ENCODE peak calls at places on chromosomes 5 and 9, in five cellular contexts. Y is suprapubic skin, V is uterus, B is pancreas, U is colonic mucosa. A is an unnamed sample. For H3K9me3, the result is how much of the 10 kb centered on the place peaks cover.

GRCh38 chr5:142671801-142672200 is 14.1 kb downstream of the FGF1 start:
- DNase-seq in Y (no peak), V (no peak), B (no peak), U (no peak), A (no peak)

GRCh38 chr5:158976035-158976434 is 123.7 kb downstream of the EBF1 start:
- DNase-seq in Y (no peak), V (no peak), B (no peak), U (no peak), A (no peak)

GRCh38 chr9:134328841-134329575 is 2.8 kb downstream of the RXRA start:
- DNase-seq in Y (no peak), V (peak), B (no peak), U (peak), A (no peak)

GRCh38 chr5:59034498-59035186 is 451.8 kb downstream of the RAB3C start:
- DNase-seq in Y (no peak), V (no peak), B (no peak), U (no peak), A (no peak)

GRCh38 chr5:92907914-92908606 is 673.0 kb downstream of the NR2F1-AS1 start:
- DNase-seq in Y (no peak), V (no peak), B (no peak), U (no peak), A (no peak)

GRCh38 chr5:21810737-21811316 is 1042.3 kb downstream of the CDH12 start:
- DNase-seq in Y (no peak), V (no peak), B (no peak), U (no peak), A (no peak)

GRCh38 chr5:163569284-163569683 is 63.9 kb downstream of the MAT2B start:
- DNase-seq in Y (no peak), V (no peak), B (no peak), U (no peak), A (no peak)

GRCh38 chr5:111752426-111752965 is 4.5 kb downstream of the NREP start:
- DNase-seq in Y (no peak), V (no peak), B (no peak), U (no peak), A (no peak)

GRCh38 chr9:20732118-20732517 is 48.1 kb downstream of the FOCAD start:
- DNase-seq in Y (no peak), V (no peak), B (no peak), U (no peak), A (no peak)

GRCh38 chr9:134396258-134396742 is 70.0 kb downstream of the RXRA start:
- DNase-seq in Y (no peak), V (no peak), B (no peak), U (no peak), A (peak)

GRCh38 chr5:124410539-124410938 is 335.9 kb downstream of the ZNF608 start:
- DNase-seq in Y (no peak), V (no peak), B (no peak), U (no peak), A (no peak)

GRCh38 chr5:124408738-124409453 is 337.5 kb downstream of the ZNF608 start:
- DNase-seq in Y (no peak), V (no peak), B (no peak), U (no peak), A (no peak)

GRCh38 chr5:124414973-124415372 is 331.5 kb downstream of the ZNF608 start:
- DNase-seq in Y (no peak), V (no peak), B (no peak), U (no peak), A (no peak)

DNA sequence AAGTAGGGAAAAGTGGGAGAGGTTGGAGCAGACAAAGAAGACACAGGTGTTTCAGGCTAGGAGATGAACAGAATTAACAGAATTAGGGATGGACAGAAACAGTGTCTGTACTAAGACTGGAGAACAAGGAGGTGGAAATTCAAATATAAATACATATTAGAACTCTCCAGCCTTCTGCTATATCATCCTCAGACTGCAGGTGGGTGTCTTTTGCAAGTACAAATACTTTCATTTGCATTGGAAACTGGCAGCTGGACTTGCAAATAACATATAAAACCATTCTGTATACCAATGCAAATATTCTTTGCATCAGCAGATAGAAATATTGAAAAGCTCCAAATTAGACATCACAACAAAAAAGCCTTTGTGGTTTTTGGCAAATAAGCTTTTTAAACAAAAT is 335.4 kb downstream of the ZNF608 start:
- DNase-seq in Y (no peak), V (no peak), B (no peak), U (no peak), A (no peak)
- H3K27ac ChIP-seq in Y (no peak), V (no peak), B (no peak), U (no peak), A (no peak)

GRCh38 chr5:172303090-172303995 is 19.8 kb upstream of the UBTD2 start:
- DNase-seq in Y (no peak), V (no peak), B (no peak), U (no peak), A (no peak)
- H3K4me3 ChIP-seq in Y (no peak), V (no peak), B (no peak), U (no peak), A (no peak)

GRCh38 chr5:180250329-180250728 is 41.3 kb upstream of the RASGEF1C start:
- DNase-seq in Y (no peak), V (no peak), B (no peak), U (no peak), A (no peak)

GRCh38 chr5:180251887-180252286 is 40.0 kb downstream of the MAPK9 start:
- DNase-seq in Y (no peak), V (no peak), B (no peak), U (no peak), A (no peak)

GRCh38 chr5:180253036-180253824 is 38.7 kb downstream of the MAPK9 start:
- DNase-seq in Y (no peak), V (no peak), B (no peak), U (no peak), A (no peak)

DNA sequence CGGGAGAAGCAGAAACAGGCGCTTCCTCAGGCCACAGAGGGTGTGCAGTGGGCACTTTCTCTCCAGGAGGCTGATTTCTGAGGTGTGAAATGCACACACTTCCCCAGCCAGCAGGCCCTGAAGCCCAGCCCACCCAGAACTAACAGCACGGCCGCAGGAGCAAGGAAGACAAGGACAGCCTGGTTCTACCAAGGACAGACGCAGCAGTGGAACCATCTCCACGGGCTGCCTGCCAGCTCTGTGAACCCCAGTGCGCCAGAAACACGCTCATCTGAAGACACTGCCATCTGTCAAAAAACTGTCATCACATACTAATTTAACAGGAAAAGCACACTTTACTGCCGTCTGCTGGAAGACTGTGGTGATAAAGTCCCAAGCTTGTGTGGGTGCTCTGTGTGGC is 40.7 kb downstream of the MAPK9 start:
- DNase-seq in Y (no peak), V (no peak), B (no peak), U (no peak), A (no peak)
- H3K9me3 ChIP-seq in Y (half or more), V (under half), B (under half), U (under half), A (under half)

DNA sequence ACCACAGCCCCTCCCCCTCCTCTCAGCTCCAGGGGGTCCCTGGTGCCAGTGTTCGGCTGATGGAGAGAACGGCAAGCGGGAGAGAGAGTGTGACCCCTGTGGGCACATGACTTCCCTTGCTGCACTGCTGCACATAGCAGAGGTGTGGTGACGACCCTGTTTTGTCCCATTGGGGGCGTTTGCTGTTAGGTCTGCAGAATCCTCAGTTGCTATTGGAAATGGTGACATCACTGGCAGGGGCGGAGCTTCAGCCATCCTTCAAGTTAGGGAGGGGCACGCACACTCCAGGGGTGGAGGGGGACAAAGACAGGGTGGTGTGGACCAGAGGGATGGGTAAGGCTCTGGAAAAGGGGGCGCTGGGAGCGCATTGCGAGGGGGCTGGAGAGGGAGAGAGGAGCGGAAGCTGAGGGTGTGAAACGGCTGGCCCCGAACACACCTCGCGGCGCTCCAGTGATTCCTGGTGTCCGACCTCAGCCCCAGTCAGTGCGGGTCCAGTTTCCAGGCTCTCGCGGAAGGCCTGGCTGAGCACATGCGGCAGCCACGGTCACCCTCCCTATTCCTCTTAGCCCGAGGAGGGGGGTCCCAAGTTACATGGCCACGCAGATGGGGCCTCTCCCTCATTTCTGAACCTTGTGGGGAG is 776 bp upstream of the GRIN1 start:
- DNase-seq in Y (no peak), V (no peak), B (no peak), U (no peak), A (no peak)
- H3K27ac ChIP-seq in Y (no peak), V (no peak), B (no peak), U (no peak), A (no peak)

GRCh38 chr5:139461698-139462097 is 845 bp downstream of the ECSCR start:
- DNase-seq in Y (no peak), V (no peak), B (no peak), U (no peak), A (no peak)
- H3K4me3 ChIP-seq in Y (peak), V (no peak), B (no peak), U (no peak), A (no peak)

DNA sequence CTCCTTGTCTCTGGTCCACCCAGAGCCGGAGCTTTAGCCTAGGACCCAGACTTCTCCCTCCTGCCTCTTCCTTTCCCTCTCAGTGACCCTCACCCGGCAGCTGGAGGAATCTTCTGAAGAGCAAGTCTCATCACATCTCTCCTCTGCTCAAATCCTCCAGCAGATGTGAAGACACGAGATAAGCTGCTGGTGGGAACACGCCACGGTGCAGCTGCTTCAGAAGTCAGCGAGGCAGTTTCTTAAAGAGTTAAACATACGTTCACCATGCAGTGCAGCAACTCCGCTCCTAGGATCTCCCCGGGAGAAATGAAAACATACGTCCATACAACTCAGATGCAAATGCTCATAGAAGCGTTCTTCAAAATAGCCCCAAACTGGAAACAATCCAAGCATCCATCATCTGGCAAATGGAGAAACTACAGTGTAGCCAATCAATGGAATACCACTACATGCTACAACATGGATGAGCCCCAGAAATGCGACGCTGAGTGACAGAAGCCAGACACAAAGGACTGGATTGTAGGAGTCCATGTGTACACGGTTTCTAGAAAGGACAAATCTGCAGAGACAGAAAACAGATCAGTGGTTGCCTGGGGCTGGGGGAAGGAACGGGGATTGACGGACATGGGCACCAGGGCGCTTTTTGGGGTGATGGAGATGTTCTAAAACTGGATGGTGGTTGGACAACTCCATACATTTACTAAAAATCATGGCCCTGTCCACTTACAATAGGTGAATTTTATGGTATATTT is 150.6 kb downstream of the COL23A1 start:
- DNase-seq in Y (no peak), V (no peak), B (no peak), U (no peak), A (no peak)
- H3K9me3 ChIP-seq in Y (under half), V (under half), B (under half), U (under half), A (under half)

GRCh38 chr9:111068816-111069215 is 30.5 kb upstream of the LPAR1 start:
- DNase-seq in Y (no peak), V (no peak), B (no peak), U (no peak), A (no peak)

GRCh38 chr9:111069233-111069632 is 31.0 kb upstream of the LPAR1 start:
- DNase-seq in Y (no peak), V (no peak), B (no peak), U (no peak), A (no peak)

GRCh38 chr9:111065414-111065813 is 27.1 kb upstream of the LPAR1 start:
- DNase-seq in Y (no peak), V (no peak), B (no peak), U (no peak), A (no peak)

GRCh38 chr9:111066427-111066826 is 28.2 kb upstream of the LPAR1 start:
- DNase-seq in Y (no peak), V (no peak), B (no peak), U (no peak), A (no peak)

GRCh38 chr9:111067472-111067871 is 29.2 kb upstream of the LPAR1 start:
- DNase-seq in Y (no peak), V (no peak), B (no peak), U (no peak), A (no peak)
- H3K27ac ChIP-seq in Y (peak), V (peak), B (no peak), U (no peak), A (no peak)